ENCODE peak calls at places on chromosomes 2 and 18, in six cellular contexts. M is NCI-H1092; A is stimulated activated CD4-positive, alpha-beta T cell treated with anti-CD3 and anti-CD28 coated beads, Interleukin-4, amount 100 ng/mL, for 48 hours; T is GM04503; F is GM12865; N is NCI-H510A treated with DMSO at 0.1 percent for 48 hours. V is an unnamed sample.

GRCh38 chr2:60337142-60337497 is 216.3 kb downstream of the BCL11A start:
- DNase-seq in M (no peak), A (no peak), T (no peak), F (peak; percentile 37), N (no peak), V (no peak)

GRCh38 chr2:44351088-44351487 is 10.2 kb downstream of the PREPL start:
- DNase-seq in M (no peak), A (no peak), T (no peak), F (no peak), N (no peak), V (no peak)

GRCh38 chr2:25257032-25257455 is 84.7 kb downstream of the DNMT3A start:
- DNase-seq in M (peak; percentile 11), A (no peak), T (peak; percentile 23), F (no peak), N (peak; percentile 21), V (no peak)

GRCh38 chr2:219104107-219105050 is 43.7 kb upstream of the IHH start:
- DNase-seq in M (no peak), A (no peak), T (peak; percentile 32), F (peak; percentile 60), N (peak; percentile 9), V (peak; percentile 34)

GRCh38 chr2:169464508-169465386 is 14.5 kb upstream of the BBS5 start:
- DNase-seq in M (no peak), A (no peak), T (no peak), F (no peak), N (no peak), V (no peak)

GRCh38 chr2:69704446-69704845 is 37.5 kb upstream of the ANXA4 start:
- DNase-seq in M (no peak), A (no peak), T (no peak), F (no peak), N (no peak), V (no peak)

GRCh38 chr2:158953926-158954763 is 14.3 kb upstream of the TANC1 start:
- DNase-seq in M (peak; percentile 39), A (peak; percentile 47), T (peak; percentile 39), F (peak; percentile 42), N (peak; percentile 49), V (no peak)

GRCh38 chr2:20050104-20050711 is 1.2 kb downstream of the LAPTM4A start:
- DNase-seq in M (no peak), A (no peak), T (no peak), F (peak; percentile 58), N (peak; percentile 33), V (no peak)

GRCh38 chr18:67302043-67302442 is 214.5 kb downstream of the DSEL start:
- DNase-seq in M (no peak), A (no peak), T (no peak), F (no peak), N (no peak), V (no peak)

GRCh38 chr2:48199076-48199475 is 292.8 kb upstream of the FBXO11 start:
- DNase-seq in M (no peak), A (no peak), T (no peak), F (no peak), N (no peak), V (no peak)

GRCh38 chr2:69549421-69549820 is 94.1 kb downstream of the AAK1 start:
- DNase-seq in M (no peak), A (no peak), T (no peak), F (no peak), N (no peak), V (no peak)

GRCh38 chr2:54471221-54471711 is 15.1 kb downstream of the SPTBN1 start:
- DNase-seq in M (no peak), A (no peak), T (no peak), F (peak; percentile 35), N (peak; percentile 20), V (no peak)

GRCh38 chr2:8631465-8632005 is 50.3 kb upstream of the ID2 start:
- DNase-seq in M (no peak), A (no peak), T (no peak), F (peak; percentile 24), N (no peak), V (no peak)

GRCh38 chr18:52326001-52326400 is 14.0 kb upstream of the DCC start:
- DNase-seq in M (peak; percentile 42), A (no peak), T (no peak), F (no peak), N (no peak), V (no peak)

GRCh38 chr2:110125292-110125691 is 9.7 kb upstream of the MALL start:
- DNase-seq in M (no peak), A (no peak), T (no peak), F (no peak), N (no peak), V (no peak)

GRCh38 chr2:181077128-181077709 is 96.8 kb downstream of the UBE2E3 start:
- DNase-seq in M (peak; percentile 17), A (no peak), T (no peak), F (peak; percentile 79), N (peak; percentile 79), V (no peak)

GRCh38 chr2:96254592-96254991 is 11.2 kb downstream of the TMEM127 start:
- DNase-seq in M (no peak), A (no peak), T (no peak), F (no peak), N (no peak), V (no peak)

GRCh38 chr18:40841473-40841872 is 1113.6 kb upstream of the PIK3C3 start:
- DNase-seq in M (no peak), A (no peak), T (peak; percentile 32), F (no peak), N (no peak), V (no peak)

GRCh38 chr2:238846503-238847431 is 1.1 kb upstream of the TWIST2 start:
- DNase-seq in M (no peak), A (no peak), T (no peak), F (no peak), N (no peak), V (no peak)

GRCh38 chr18:6992761-6993160 is 124.8 kb downstream of the LAMA1 start:
- DNase-seq in M (no peak), A (no peak), T (no peak), F (no peak), N (no peak), V (no peak)

GRCh38 chr2:159903404-159904126 is 105.6 kb upstream of the CD302 start:
- DNase-seq in M (no peak), A (peak; percentile 34), T (peak; percentile 11), F (peak; percentile 82), N (no peak), V (peak; percentile 23)

GRCh38 chr2:207772844-207773205 is 3.1 kb upstream of the FZD5 start:
- DNase-seq in M (no peak), A (no peak), T (no peak), F (no peak), N (no peak), V (no peak)

GRCh38 chr2:77018219-77018618 is 504.0 kb downstream of the LRRTM4 start:
- DNase-seq in M (no peak), A (no peak), T (no peak), F (no peak), N (no peak), V (no peak)

GRCh38 chr2:134713606-134714005 is 5.2 kb downstream of the TMEM163 start:
- DNase-seq in M (no peak), A (no peak), T (no peak), F (no peak), N (no peak), V (no peak)